ENCODE peak calls at places on chromosomes 2 and 18, in nine cellular contexts. One of them, this sample, is unnamed. For H3K27me3, the result is how much of the 10 kb centered on the place peaks cover.

GRCh38 chr18:31497711-31498449 is at the start of gene DSG2:
- DNase-seq in neural progenitor cell: peak
- DNase-seq in HCT116: no peak
- DNase-seq in Peyer's patch: peak
- DNase-seq in left ventricle myocardium inferior: peak
- DNase-seq in spleen: peak
- DNase-seq in BE2C: peak
- DNase-seq in GM23338: peak
- DNase-seq in ovary: peak
- DNase-seq in this sample: no peak

GRCh38 chr2:71934595-71935263 is 212.9 kb downstream of the CYP26B1 start:
- DNase-seq in ovary: no peak
- DNase-seq in left ventricle myocardium inferior: peak
- DNase-seq in GM23338: no peak
- DNase-seq in Peyer's patch: peak
- DNase-seq in spleen: peak
- DNase-seq in HCT116: no peak
- DNase-seq in neural progenitor cell: no peak
- DNase-seq in BE2C: no peak
- DNase-seq in this sample: no peak

GRCh38 chr2:70553334-70553583 is 367 bp downstream of the TGFA start:
- DNase-seq in BE2C: no peak
- DNase-seq in Peyer's patch: peak
- DNase-seq in GM23338: peak
- DNase-seq in spleen: no peak
- DNase-seq in HCT116: no peak
- DNase-seq in neural progenitor cell: no peak
- DNase-seq in ovary: no peak
- DNase-seq in left ventricle myocardium inferior: no peak
- DNase-seq in this sample: no peak

GRCh38 chr2:215624423-215624829 is 188.6 kb upstream of the FN1 start:
- DNase-seq in HCT116: no peak
- DNase-seq in neural progenitor cell: no peak
- DNase-seq in GM23338: peak
- DNase-seq in spleen: no peak
- DNase-seq in ovary: peak
- DNase-seq in left ventricle myocardium inferior: no peak
- DNase-seq in BE2C: no peak
- DNase-seq in Peyer's patch: no peak
- DNase-seq in this sample: no peak

GRCh38 chr18:70188113-70188512 is 17.4 kb downstream of the RTTN start:
- DNase-seq in Peyer's patch: no peak
- DNase-seq in HCT116: no peak
- DNase-seq in neural progenitor cell: no peak
- DNase-seq in GM23338: no peak
- DNase-seq in left ventricle myocardium inferior: no peak
- DNase-seq in ovary: no peak
- DNase-seq in BE2C: no peak
- DNase-seq in spleen: no peak
- DNase-seq in this sample: no peak

GRCh38 chr2:168243061-168243460 is 4.3 kb downstream of the STK39 start:
- DNase-seq in BE2C: no peak
- DNase-seq in Peyer's patch: no peak
- DNase-seq in neural progenitor cell: no peak
- DNase-seq in HCT116: no peak
- DNase-seq in spleen: no peak
- DNase-seq in ovary: no peak
- DNase-seq in GM23338: no peak
- DNase-seq in left ventricle myocardium inferior: no peak
- DNase-seq in this sample: no peak

GRCh38 chr2:112941753-112942653 is 31.0 kb downstream of the IL37 start:
- DNase-seq in Peyer's patch: peak
- DNase-seq in neural progenitor cell: peak
- DNase-seq in spleen: peak
- DNase-seq in HCT116: peak
- DNase-seq in BE2C: peak
- DNase-seq in ovary: no peak
- DNase-seq in left ventricle myocardium inferior: peak
- DNase-seq in GM23338: peak
- DNase-seq in this sample: peak

GRCh38 chr2:61255580-61256437 is 93.8 kb downstream of the C2orf74 start:
- DNase-seq in left ventricle myocardium inferior: no peak
- DNase-seq in ovary: no peak
- DNase-seq in neural progenitor cell: no peak
- DNase-seq in BE2C: no peak
- DNase-seq in GM23338: no peak
- DNase-seq in spleen: no peak
- DNase-seq in Peyer's patch: no peak
- DNase-seq in HCT116: no peak
- DNase-seq in this sample: peak

GRCh38 chr18:23191952-23192662 is 56.8 kb downstream of the CABLES1 start:
- DNase-seq in left ventricle myocardium inferior: peak
- DNase-seq in neural progenitor cell: no peak
- DNase-seq in spleen: peak
- DNase-seq in ovary: peak
- DNase-seq in BE2C: peak
- DNase-seq in HCT116: no peak
- DNase-seq in GM23338: no peak
- DNase-seq in Peyer's patch: no peak
- DNase-seq in this sample: peak

GRCh38 chr2:8189316-8189715 is 492.5 kb upstream of the ID2 start:
- DNase-seq in GM23338: peak
- DNase-seq in Peyer's patch: no peak
- DNase-seq in left ventricle myocardium inferior: no peak
- DNase-seq in neural progenitor cell: no peak
- DNase-seq in BE2C: no peak
- DNase-seq in HCT116: no peak
- DNase-seq in spleen: no peak
- DNase-seq in ovary: no peak
- DNase-seq in this sample: no peak

GRCh38 chr2:20617892-20618467 is 32.9 kb downstream of the HS1BP3 start:
- DNase-seq in spleen: peak
- DNase-seq in neural progenitor cell: peak
- DNase-seq in ovary: peak
- DNase-seq in HCT116: peak
- DNase-seq in BE2C: peak
- DNase-seq in GM23338: no peak
- DNase-seq in left ventricle myocardium inferior: peak
- DNase-seq in Peyer's patch: peak
- DNase-seq in this sample: no peak

GRCh38 chr2:150462772-150463171 is 24.7 kb downstream of the RND3 start:
- DNase-seq in GM23338: no peak
- DNase-seq in ovary: no peak
- DNase-seq in neural progenitor cell: no peak
- DNase-seq in Peyer's patch: no peak
- DNase-seq in BE2C: no peak
- DNase-seq in spleen: no peak
- DNase-seq in left ventricle myocardium inferior: no peak
- DNase-seq in HCT116: no peak
- DNase-seq in this sample: no peak

GRCh38 chr2:27953077-27953476 is 62.5 kb downstream of the BABAM2 start:
- DNase-seq in HCT116: no peak
- DNase-seq in spleen: no peak
- DNase-seq in GM23338: no peak
- DNase-seq in neural progenitor cell: no peak
- DNase-seq in left ventricle myocardium inferior: no peak
- DNase-seq in BE2C: no peak
- DNase-seq in Peyer's patch: no peak
- DNase-seq in ovary: no peak
- DNase-seq in this sample: no peak

GRCh38 chr2:27956895-27957294 is 66.4 kb downstream of the BABAM2 start:
- DNase-seq in neural progenitor cell: no peak
- DNase-seq in GM23338: no peak
- DNase-seq in BE2C: no peak
- DNase-seq in Peyer's patch: no peak
- DNase-seq in HCT116: no peak
- DNase-seq in ovary: no peak
- DNase-seq in spleen: no peak
- DNase-seq in left ventricle myocardium inferior: no peak
- DNase-seq in this sample: no peak

GRCh38 chr2:27954261-27954673 is 63.7 kb downstream of the BABAM2 start:
- DNase-seq in spleen: no peak
- DNase-seq in ovary: no peak
- DNase-seq in Peyer's patch: no peak
- DNase-seq in neural progenitor cell: no peak
- DNase-seq in BE2C: no peak
- DNase-seq in HCT116: no peak
- DNase-seq in left ventricle myocardium inferior: no peak
- DNase-seq in GM23338: no peak
- DNase-seq in this sample: no peak

GRCh38 chr2:27954771-27955384 is 64.3 kb downstream of the BABAM2 start:
- DNase-seq in HCT116: no peak
- DNase-seq in neural progenitor cell: no peak
- DNase-seq in GM23338: no peak
- DNase-seq in ovary: peak
- DNase-seq in left ventricle myocardium inferior: no peak
- DNase-seq in spleen: no peak
- DNase-seq in BE2C: peak
- DNase-seq in Peyer's patch: no peak
- DNase-seq in this sample: peak

GRCh38 chr2:27955762-27956161 is 65.2 kb downstream of the BABAM2 start:
- DNase-seq in ovary: no peak
- DNase-seq in Peyer's patch: no peak
- DNase-seq in BE2C: no peak
- DNase-seq in HCT116: no peak
- DNase-seq in GM23338: no peak
- DNase-seq in left ventricle myocardium inferior: no peak
- DNase-seq in spleen: no peak
- DNase-seq in neural progenitor cell: no peak
- DNase-seq in this sample: no peak
- H3K4me3 ChIP-seq in ovary: no peak
- H3K4me3 ChIP-seq in Peyer's patch: no peak
- H3K4me3 ChIP-seq in BE2C: no peak
- H3K4me3 ChIP-seq in HCT116: no peak
- H3K4me3 ChIP-seq in GM23338: no peak
- H3K4me3 ChIP-seq in left ventricle myocardium inferior: no peak
- H3K4me3 ChIP-seq in spleen: no peak
- H3K4me3 ChIP-seq in neural progenitor cell: no peak
- H3K4me3 ChIP-seq in this sample: no peak

DNA sequence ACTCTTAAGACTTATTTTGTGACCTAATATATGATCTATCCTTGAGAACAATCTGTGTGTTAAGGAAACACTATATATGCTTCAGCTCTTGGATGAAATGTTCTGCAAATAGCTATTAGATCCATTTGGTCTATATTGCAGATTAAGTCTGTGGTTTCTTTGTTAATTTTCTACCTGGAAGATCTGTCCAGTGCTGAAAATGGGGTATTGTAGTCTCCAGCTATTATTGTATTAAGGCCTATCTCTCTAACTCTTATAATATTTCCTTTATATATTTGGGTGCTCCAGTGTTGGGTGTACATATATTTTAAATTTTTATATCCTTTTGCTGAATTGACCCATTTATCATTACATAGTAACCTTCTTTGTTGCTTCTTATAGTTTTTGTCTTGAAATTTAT is 992.7 kb upstream of the CDH2 start:
- DNase-seq in GM23338: no peak
- DNase-seq in ovary: no peak
- DNase-seq in Peyer's patch: no peak
- DNase-seq in neural progenitor cell: no peak
- DNase-seq in left ventricle myocardium inferior: no peak
- DNase-seq in spleen: no peak
- DNase-seq in BE2C: no peak
- DNase-seq in HCT116: no peak
- DNase-seq in this sample: no peak
- H3K27me3 ChIP-seq in GM23338: under half
- H3K27me3 ChIP-seq in ovary: under half
- H3K27me3 ChIP-seq in Peyer's patch: under half
- H3K27me3 ChIP-seq in neural progenitor cell: under half
- H3K27me3 ChIP-seq in left ventricle myocardium inferior: under half
- H3K27me3 ChIP-seq in spleen: under half
- H3K27me3 ChIP-seq in BE2C: under half
- H3K27me3 ChIP-seq in HCT116: under half
- H3K27me3 ChIP-seq in this sample: under half

DNA sequence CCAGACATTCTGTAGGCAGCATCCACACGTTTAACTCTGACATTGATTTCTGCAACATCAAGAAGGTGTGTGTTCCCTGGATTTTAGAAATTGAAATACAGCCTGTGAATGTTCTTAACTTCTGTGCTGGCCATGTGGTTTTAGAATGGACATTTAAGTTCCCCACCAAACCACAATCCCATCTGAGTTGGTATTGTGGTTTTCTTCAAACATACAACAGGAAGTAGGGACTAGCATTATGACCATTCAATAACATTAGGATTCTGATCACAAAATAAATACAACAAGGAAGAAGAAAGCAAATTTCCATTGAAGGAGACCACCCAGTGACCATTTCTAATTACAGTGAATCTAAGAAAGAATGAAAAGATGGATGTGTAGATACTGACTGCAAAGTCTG is 51.2 kb downstream of the MAP3K20 start:
- DNase-seq in BE2C: no peak
- DNase-seq in HCT116: no peak
- DNase-seq in left ventricle myocardium inferior: no peak
- DNase-seq in Peyer's patch: no peak
- DNase-seq in GM23338: no peak
- DNase-seq in spleen: no peak
- DNase-seq in ovary: no peak
- DNase-seq in neural progenitor cell: no peak
- DNase-seq in this sample: peak
- TF ChIP-seq CTCF in BE2C: no peak
- TF ChIP-seq CTCF in HCT116: no peak
- TF ChIP-seq CTCF in left ventricle myocardium inferior: no peak
- TF ChIP-seq CTCF in Peyer's patch: no peak
- TF ChIP-seq CTCF in GM23338: no peak
- TF ChIP-seq CTCF in spleen: no peak
- TF ChIP-seq CTCF in ovary: no peak
- TF ChIP-seq CTCF in neural progenitor cell: no peak
- TF ChIP-seq CTCF in this sample: no peak

GRCh38 chr2:101341421-101341820 is 32.9 kb upstream of the RNF149 start:
- DNase-seq in HCT116: no peak
- DNase-seq in neural progenitor cell: no peak
- DNase-seq in ovary: no peak
- DNase-seq in left ventricle myocardium inferior: no peak
- DNase-seq in Peyer's patch: no peak
- DNase-seq in BE2C: no peak
- DNase-seq in spleen: no peak
- DNase-seq in GM23338: peak
- DNase-seq in this sample: no peak
- H3K4me3 ChIP-seq in HCT116: no peak
- H3K4me3 ChIP-seq in neural progenitor cell: no peak
- H3K4me3 ChIP-seq in ovary: no peak
- H3K4me3 ChIP-seq in left ventricle myocardium inferior: no peak
- H3K4me3 ChIP-seq in Peyer's patch: no peak
- H3K4me3 ChIP-seq in BE2C: no peak
- H3K4me3 ChIP-seq in spleen: no peak
- H3K4me3 ChIP-seq in GM23338: no peak
- H3K4me3 ChIP-seq in this sample: no peak